ENCODE peak calls at places on chromosomes 7 and 10, in five cellular contexts. L is sigmoid colon, T is coronary artery, U is body of pancreas, S is ovary. Y is an unnamed sample.

GRCh38 chr10:30931094-30931493 is 100.6 kb downstream of the ZNF438 start:
- DNase-seq in U (no peak), L (no peak), S (no peak), T (no peak), Y (no peak)

GRCh38 chr7:158740013-158740656 is 35.5 kb upstream of the NCAPG2 start:
- DNase-seq in T (no peak), L (peak; percentile 78), S (peak; percentile 48), U (no peak), Y (no peak)

GRCh38 chr10:67815571-67816059 is 22.4 kb downstream of the DNAJC12 start:
- DNase-seq in U (no peak), S (no peak), T (no peak), L (no peak), Y (no peak)

GRCh38 chr10:70354566-70355233 is 27.7 kb downstream of the LRRC20 start:
- DNase-seq in U (no peak), L (peak; percentile 26), T (no peak), S (no peak), Y (no peak)

GRCh38 chr10:110918633-110919348 is at the start of gene BBIP1:
- DNase-seq in U (no peak), S (peak; percentile 96), T (peak; percentile 98), L (no peak), Y (no peak)

GRCh38 chr10:51892965-51893658 is 193.7 kb upstream of the CSTF2T start:
- DNase-seq in S (no peak), L (no peak), T (no peak), U (no peak), Y (no peak)

GRCh38 chr7:147245274-147245673 is 1128.7 kb downstream of the CNTNAP2 start:
- DNase-seq in S (no peak), U (peak; percentile 51), T (no peak), L (no peak), Y (no peak)

GRCh38 chr10:36681751-36682633 is 443.4 kb upstream of the ANKRD30A start:
- DNase-seq in S (no peak), U (no peak), L (no peak), T (no peak), Y (no peak)

GRCh38 chr10:132482090-132482489 is 55.5 kb upstream of the INPP5A start:
- DNase-seq in U (no peak), T (no peak), L (peak; percentile 90), S (peak; percentile 42), Y (peak; percentile 64)

GRCh38 chr10:60788543-60788942 is 10.3 kb downstream of the CDK1 start:
- DNase-seq in L (no peak), T (no peak), U (no peak), S (no peak), Y (no peak)

GRCh38 chr7:107693396-107693795 is 32.8 kb downstream of the SLC26A4 start:
- DNase-seq in S (no peak), L (no peak), U (no peak), T (no peak), Y (no peak)

GRCh38 chr10:116768786-116769185 is 26.4 kb upstream of the HSPA12A start:
- DNase-seq in S (no peak), T (peak; percentile 58), L (peak; percentile 17), U (no peak), Y (no peak)

GRCh38 chr10:95181731-95182130 is 12.3 kb upstream of the ACSM6 start:
- DNase-seq in U (no peak), L (no peak), T (no peak), S (no peak), Y (no peak)

GRCh38 chr7:102289051-102289450 is 2.4 kb downstream of the SH2B2 start:
- DNase-seq in U (no peak), S (no peak), T (no peak), L (no peak), Y (no peak)

GRCh38 chr7:1663857-1664651 is 6.0 kb upstream of the ELFN1 start:
- DNase-seq in L (peak; percentile 63), T (peak; percentile 65), U (peak; percentile 12), S (peak; percentile 20), Y (peak; percentile 9)

GRCh38 chr7:55964261-55964801 is at the start of gene NIPSNAP2:
- DNase-seq in U (peak; percentile 65), T (no peak), S (peak; percentile 69), L (peak; percentile 83), Y (peak; percentile 41)

GRCh38 chr7:28389504-28390385 is 22.6 kb upstream of the CREB5 start:
- DNase-seq in S (no peak), T (no peak), L (no peak), U (no peak), Y (no peak)

DNA sequence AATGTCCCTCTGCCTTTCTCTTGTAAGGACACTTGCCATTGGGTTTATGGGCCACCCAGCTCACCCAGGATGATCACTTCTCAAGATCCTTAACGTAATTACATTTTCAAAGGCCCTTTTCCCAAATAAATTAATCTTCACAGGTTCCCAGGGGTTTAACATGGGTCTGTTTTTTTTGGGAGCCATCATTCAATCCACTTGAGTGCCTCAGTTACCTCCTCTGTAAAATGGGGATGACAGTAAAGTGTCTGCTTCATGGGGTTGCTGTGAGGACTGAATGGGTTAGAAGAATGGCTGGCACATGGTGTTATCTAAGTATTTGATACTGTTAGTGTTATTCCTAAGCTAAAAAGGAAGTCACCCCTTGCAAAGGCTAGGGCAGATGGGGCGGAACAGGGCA is 7.4 kb downstream of the C10orf105 start:
- DNase-seq in U (no peak), T (no peak), L (no peak), S (no peak), Y (no peak)
- H3K27ac ChIP-seq in U (no peak overlapping the region), T (no peak overlapping the region), L (peak overlapping the region; percentile 90), S (peak overlapping the region; percentile 95), Y (peak overlapping the region; percentile 95)

GRCh38 chr7:23074443-23075244 is 30.9 kb upstream of the KLHL7 start:
- DNase-seq in U (no peak), L (no peak), T (no peak), S (no peak), Y (no peak)

GRCh38 chr7:23076774-23077173 is 28.8 kb upstream of the KLHL7 start:
- DNase-seq in L (no peak), U (no peak), S (no peak), T (no peak), Y (no peak)

GRCh38 chr7:23072916-23073315 is 32.7 kb upstream of the KLHL7 start:
- DNase-seq in L (no peak), T (no peak), U (no peak), S (no peak), Y (no peak)

GRCh38 chr7:23075571-23075970 is 30.0 kb upstream of the KLHL7 start:
- DNase-seq in T (no peak), U (no peak), S (no peak), L (no peak), Y (no peak)

DNA sequence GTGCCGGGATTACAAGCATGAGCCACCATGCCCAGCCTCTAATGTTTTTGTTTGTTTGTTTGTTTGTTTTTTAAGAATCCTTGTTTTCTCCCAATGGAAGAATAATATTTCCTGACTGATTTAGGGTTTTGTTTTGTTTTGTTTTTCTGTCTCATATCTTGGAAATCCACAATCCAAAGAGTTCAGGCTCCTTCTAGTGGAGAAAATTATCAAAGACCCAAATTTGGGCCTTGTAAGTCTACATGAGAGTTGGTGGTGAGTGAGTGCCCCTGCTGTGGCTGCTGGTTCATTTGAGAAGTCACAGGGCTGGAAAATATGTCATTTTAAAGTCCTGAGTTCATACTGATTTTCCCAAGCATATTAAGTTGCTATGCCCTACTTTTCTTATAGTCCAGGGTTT is 33.5 kb upstream of the KLHL7 start:
- DNase-seq in U (no peak), S (no peak), T (no peak), L (no peak), Y (no peak)
- TF ChIP-seq CTCF in U (no peak), S (no peak), T (no peak), L (no peak), Y (peak; percentile 13)

DNA sequence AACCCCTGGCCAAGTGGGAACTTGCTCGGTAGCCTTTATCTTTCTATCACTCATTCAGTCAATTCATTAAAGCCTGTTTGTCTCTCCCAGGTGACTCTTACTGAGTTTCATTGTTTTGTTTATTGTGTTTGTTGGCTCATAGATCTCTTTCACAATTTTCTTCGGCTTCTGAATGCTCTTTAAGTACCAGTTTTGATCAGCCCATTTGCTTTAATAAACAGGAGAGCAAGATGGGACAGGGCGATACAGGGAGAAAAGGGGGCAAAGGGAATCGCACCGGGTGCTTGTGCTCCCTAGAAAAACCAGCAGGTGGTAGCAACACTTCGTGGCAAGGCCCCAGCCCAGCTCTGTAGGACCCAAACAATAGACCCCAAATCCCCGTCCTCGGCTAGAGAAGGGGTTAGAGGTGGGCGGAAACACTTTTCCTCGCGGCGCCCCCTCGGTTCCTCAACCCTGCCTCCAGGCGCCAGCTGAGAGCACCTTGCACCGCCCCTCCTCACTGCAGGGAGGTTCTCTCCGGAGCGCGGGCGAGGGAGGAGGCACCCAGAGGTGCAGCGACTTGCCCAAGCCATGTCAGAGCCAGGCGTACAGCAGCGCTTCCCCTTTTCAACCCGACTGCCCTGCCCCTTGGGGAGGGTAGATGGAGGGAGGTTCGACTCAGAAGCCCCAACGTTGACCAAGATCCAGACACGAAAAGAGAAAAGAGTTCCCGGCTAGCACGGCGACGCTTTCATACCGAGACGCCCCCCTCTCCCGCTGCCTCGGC is 954 bp upstream of the EPHB6 start:
- DNase-seq in L (peak; percentile 82), U (peak; percentile 63), S (peak; percentile 61), T (peak; percentile 82), Y (peak; percentile 68)
- H3K27ac ChIP-seq in L (peak overlapping the region; percentile 69), U (peak overlapping the region; percentile 79), S (peak overlapping the region; percentile 87), T (peak overlapping the region; percentile 33), Y (peak overlapping the region; percentile 45)

DNA sequence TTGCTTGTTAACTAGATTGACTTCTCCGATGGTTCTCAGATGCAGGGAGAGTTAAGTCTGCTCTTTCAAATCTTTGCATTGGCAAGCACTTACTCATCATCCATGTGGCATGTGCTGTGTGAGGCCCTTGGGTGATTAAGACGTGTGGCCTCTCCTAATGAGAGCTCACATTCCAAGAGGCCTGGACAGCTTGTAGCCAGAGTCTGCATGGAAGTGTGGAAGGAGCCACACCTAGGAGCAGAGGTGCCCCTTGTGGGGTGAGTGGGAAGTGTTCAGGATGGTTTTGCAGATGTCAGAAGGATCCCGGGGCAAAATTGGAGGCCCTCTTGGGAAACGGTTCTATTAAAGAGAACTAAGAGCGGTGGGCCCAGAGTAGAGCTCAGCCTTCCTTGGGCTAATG is 225.9 kb downstream of the PAXIP1 start:
- DNase-seq in U (no peak), T (no peak), S (no peak), L (no peak), Y (no peak)
- TF ChIP-seq CTCF in U (no peak), T (no peak), S (no peak), L (no peak), Y (no peak)

Y was measured in uterus.